ENCODE peak calls at places on chromosomes 5 and 9, in five cellular contexts. N is IMR-90; X is effector CD4-positive, alpha-beta T cell; A is neural progenitor cell; Q is HFFc6. H is an unnamed sample.
A peak's percentile ranks its signal among the peaks of the same experiment; 100 is the strongest.

GRCh38 chr5:134086943-134087305 is 27.6 kb upstream of the TCF7 start:
- DNase-seq in N (no peak), A (no peak), X (peak; percentile 60), Q (no peak), H (no peak)

GRCh38 chr9:13397661-13398060 is 118.2 kb upstream of the MPDZ start:
- DNase-seq in Q (no peak), X (no peak), A (no peak), N (no peak), H (no peak)

GRCh38 chr9:14340536-14340935 is 26.6 kb upstream of the NFIB start:
- DNase-seq in Q (no peak), N (no peak), X (no peak), A (no peak), H (no peak)

GRCh38 chr9:68500457-68501158 is 40.1 kb downstream of the TMEM252 start:
- DNase-seq in Q (peak; percentile 52), A (no peak), N (peak; percentile 70), X (no peak), H (no peak)

GRCh38 chr9:125544988-125545651 is 161.9 kb downstream of the MAPKAP1 start:
- DNase-seq in Q (peak; percentile 68), A (no peak), N (peak; percentile 89), X (no peak), H (no peak)

GRCh38 chr5:10655686-10656075 is 91.8 kb downstream of the ANKRD33B start:
- DNase-seq in Q (no peak), N (no peak), A (no peak), X (no peak), H (no peak)

GRCh38 chr5:1342268-1342667 is 2.6 kb downstream of the CLPTM1L start:
- DNase-seq in Q (no peak), A (no peak), N (no peak), X (no peak), H (no peak)

GRCh38 chr5:35963381-35963843 is 25.0 kb upstream of the CAPSL start:
- DNase-seq in A (peak; percentile 28), X (no peak), N (peak; percentile 20), Q (peak; percentile 20), H (peak; percentile 44)

GRCh38 chr5:167582263-167582662 is 709.2 kb upstream of the WWC1 start:
- DNase-seq in N (peak; percentile 8), X (no peak), Q (peak; percentile 26), A (no peak), H (no peak)

GRCh38 chr5:172486912-172487311 is 32.6 kb upstream of the SH3PXD2B start:
- DNase-seq in A (no peak), N (no peak), Q (no peak), X (no peak), H (no peak)

GRCh38 chr9:136044971-136045594 is 50.0 kb downstream of the NACC2 start:
- DNase-seq in N (no peak), X (no peak), A (no peak), Q (no peak), H (no peak)

GRCh38 chr9:116421006-116421538 is 266.0 kb upstream of the TRIM32 start:
- DNase-seq in A (no peak), Q (peak; percentile 38), X (no peak), N (peak; percentile 56), H (no peak)

GRCh38 chr9:37340961-37341360 is 81.5 kb upstream of the GRHPR start:
- DNase-seq in Q (no peak), X (no peak), N (no peak), A (no peak), H (no peak)

GRCh38 chr5:115402822-115403577 is 106.5 kb upstream of the CCDC112 start:
- DNase-seq in X (no peak), Q (peak; percentile 68), N (peak; percentile 78), A (no peak), H (no peak)

GRCh38 chr9:129708799-129709198 is 43.4 kb downstream of the PRRX2 start:
- DNase-seq in X (no peak), N (peak; percentile 20), Q (no peak), A (no peak), H (no peak)

GRCh38 chr5:75055727-75056144 is 3.4 kb upstream of the GCNT4 start:
- DNase-seq in A (peak; percentile 41), X (no peak), N (peak; percentile 47), Q (peak; percentile 50), H (no peak)

GRCh38 chr5:65062684-65063083 is 294.0 kb downstream of the CWC27 start:
- DNase-seq in N (peak; percentile 94), A (no peak), X (no peak), Q (peak; percentile 73), H (peak; percentile 17)

GRCh38 chr9:91186311-91187101 is 175.2 kb downstream of the AUH start:
- DNase-seq in N (peak; percentile 63), X (no peak), A (no peak), Q (peak; percentile 25), H (no peak)

GRCh38 chr5:127562252-127562651 is 44.8 kb downstream of the PRRC1 start:
- DNase-seq in Q (no peak), N (no peak), X (no peak), A (peak; percentile 55), H (peak; percentile 40)

GRCh38 chr5:78806544-78806943 is 158.0 kb upstream of the LHFPL2 start:
- DNase-seq in A (no peak), X (no peak), N (peak; percentile 94), Q (peak; percentile 96), H (no peak)

GRCh38 chr5:179290681-179291540 is 54.4 kb downstream of the ADAMTS2 start:
- DNase-seq in A (no peak), Q (no peak), N (no peak), X (no peak), H (no peak)

GRCh38 chr9:123834907-123835562 is 94.9 kb downstream of the DENND1A start:
- DNase-seq in A (peak; percentile 26), N (peak; percentile 29), Q (no peak), X (no peak), H (no peak)

GRCh38 chr5:12023614-12024241 is 119.5 kb upstream of the CTNND2 start:
- DNase-seq in X (no peak), Q (peak; percentile 20), A (peak; percentile 74), N (peak; percentile 27), H (peak; percentile 30)

GRCh38 chr5:164204338-164204946 is 699.0 kb downstream of the MAT2B start:
- DNase-seq in Q (no peak), N (peak; percentile 75), X (no peak), A (no peak), H (no peak)

GRCh38 chr9:8679405-8679951 is 879.9 kb upstream of the DMAC1 start:
- DNase-seq in N (no peak), X (no peak), A (peak; percentile 14), Q (no peak), H (no peak)

GRCh38 chr9:96383165-96383939 is at the start of gene SLC35D2:
- DNase-seq in X (no peak), N (peak; percentile 32), Q (peak; percentile 27), A (peak; percentile 84), H (no peak)

H was measured in WERI-Rb-1.